ENCODE peak calls at places on chromosomes 2 and 18, in seven cellular contexts. E is SK-N-SH, R is transverse colon, A is ovary, T is A549, Z is stomach, W is suprapubic skin. S is an unnamed sample.

GRCh38 chr2:67752964-67753363 is 309.8 kb downstream of the C1D start:
- DNase-seq in A (no peak), W (no peak), E (no peak), Z (no peak), T (no peak), R (no peak), S (no peak)

GRCh38 chr2:132439703-132440398 is 23.2 kb downstream of the GPR39 start:
- DNase-seq in Z (no peak), R (no peak), W (no peak), E (no peak), A (no peak), T (peak; percentile 12), S (no peak)

GRCh38 chr2:71824436-71824835 is 323.2 kb downstream of the CYP26B1 start:
- DNase-seq in A (no peak), R (no peak), T (no peak), E (no peak), W (no peak), Z (no peak), S (no peak)

GRCh38 chr18:6569813-6570212 is 155.1 kb upstream of the L3MBTL4 start:
- DNase-seq in R (no peak), A (no peak), T (no peak), E (no peak), W (no peak), Z (no peak), S (no peak)

GRCh38 chr2:47872941-47873340 is 33.4 kb downstream of the FBXO11 start:
- DNase-seq in A (no peak), E (no peak), T (no peak), Z (no peak), R (no peak), W (no peak), S (no peak)

GRCh38 chr2:172251231-172251630 is 148.5 kb upstream of the DLX2 start:
- DNase-seq in W (no peak), T (no peak), R (no peak), E (no peak), Z (no peak), A (no peak), S (no peak)

GRCh38 chr2:109031481-109032228 is 42.6 kb upstream of the EDAR start:
- DNase-seq in T (peak; percentile 15), Z (peak; percentile 53), E (peak; percentile 63), A (peak; percentile 10), R (peak; percentile 49), W (peak; percentile 58), S (no peak)

GRCh38 chr2:162473-163135 is 101.2 kb downstream of the SH3YL1 start:
- DNase-seq in W (no peak), Z (no peak), E (no peak), T (no peak), R (peak; percentile 66), A (no peak), S (no peak)

GRCh38 chr18:48136051-48136543 is 205.6 kb upstream of the SMAD2 start:
- DNase-seq in T (no peak), Z (peak; percentile 61), E (peak; percentile 86), A (peak; percentile 69), R (peak; percentile 53), W (no peak), S (no peak)

GRCh38 chr18:23712445-23712844 is 23.2 kb downstream of the LAMA3 start:
- DNase-seq in W (no peak), E (no peak), A (no peak), T (no peak), R (no peak), Z (no peak), S (no peak)

GRCh38 chr2:150532883-150533282 is 45.4 kb upstream of the RND3 start:
- DNase-seq in Z (no peak), E (no peak), T (no peak), A (no peak), R (no peak), W (no peak), S (no peak)

GRCh38 chr2:55159037-55159651 is 72.9 kb downstream of the CLHC1 start:
- DNase-seq in W (no peak), T (no peak), A (peak; percentile 50), R (no peak), E (no peak), Z (no peak), S (peak; percentile 78)

GRCh38 chr2:233974530-233975071 is 57.4 kb downstream of the TRPM8 start:
- DNase-seq in R (no peak), A (no peak), Z (no peak), E (peak; percentile 32), W (no peak), T (peak; percentile 93), S (no peak)

GRCh38 chr2:23460228-23460627 is 75.2 kb downstream of the KLHL29 start:
- DNase-seq in R (no peak), Z (no peak), T (peak; percentile 21), W (no peak), A (no peak), E (no peak), S (no peak)

GRCh38 chr2:84939426-84940087 is 31.4 kb upstream of the KCMF1 start:
- DNase-seq in T (no peak), Z (peak; percentile 64), A (no peak), W (no peak), E (no peak), R (peak; percentile 80), S (peak; percentile 41)

GRCh38 chr2:98730053-98730850 is 680 bp downstream of the MGAT4A start:
- DNase-seq in R (peak; percentile 70), E (peak; percentile 73), W (no peak), A (peak; percentile 27), Z (peak; percentile 65), T (no peak), S (peak; percentile 75)

GRCh38 chr2:64114063-64114911 is 29.9 kb downstream of the PELI1 start:
- DNase-seq in A (no peak), Z (no peak), E (no peak), W (no peak), R (no peak), T (no peak), S (no peak)

GRCh38 chr2:29839306-29839705 is 82.1 kb downstream of the ALK start:
- DNase-seq in T (no peak), E (no peak), R (no peak), Z (no peak), W (no peak), A (no peak), S (no peak)
- TF ChIP-seq EP300 in T (no peak), E (no peak), R (no peak), Z (no peak), W (no peak), A (no peak), S (no peak)

DNA sequence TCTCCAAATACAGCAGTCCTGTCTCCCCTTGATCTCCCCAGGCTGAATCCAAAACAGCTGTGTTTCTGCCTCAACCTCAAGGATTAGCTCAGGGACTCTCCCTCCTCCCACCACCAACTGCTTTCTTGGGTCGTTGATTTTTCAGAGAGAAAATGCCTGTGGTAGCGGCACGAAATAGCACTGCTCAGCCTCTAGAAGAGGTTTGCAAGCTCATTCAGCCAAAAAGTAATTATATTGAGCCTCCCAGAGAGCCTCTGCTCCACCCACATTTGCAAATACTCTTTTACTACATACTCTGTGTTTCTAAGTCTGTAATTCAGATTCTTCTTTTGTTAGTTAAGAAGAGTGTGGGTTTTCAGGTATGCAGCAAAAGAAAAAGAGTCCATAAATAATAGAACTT is 396.4 kb upstream of the TNP1 start:
- DNase-seq in T (no peak), A (no peak), E (no peak), Z (no peak), R (no peak), W (no peak), S (no peak)
- H3K4me3 ChIP-seq in T (no peak overlapping the region), A (no peak overlapping the region), E (no peak overlapping the region), Z (no peak overlapping the region), R (no peak overlapping the region), W (no peak overlapping the region), S (no peak overlapping the region)

GRCh38 chr2:134819334-134819733 is 19.1 kb upstream of the ACMSD start:
- DNase-seq in E (no peak), R (no peak), Z (no peak), T (peak; percentile 38), W (no peak), A (no peak), S (no peak)
- TF ChIP-seq EP300 in E (no peak), R (no peak), Z (no peak), T (no peak), W (no peak), A (no peak), S (no peak)

DNA sequence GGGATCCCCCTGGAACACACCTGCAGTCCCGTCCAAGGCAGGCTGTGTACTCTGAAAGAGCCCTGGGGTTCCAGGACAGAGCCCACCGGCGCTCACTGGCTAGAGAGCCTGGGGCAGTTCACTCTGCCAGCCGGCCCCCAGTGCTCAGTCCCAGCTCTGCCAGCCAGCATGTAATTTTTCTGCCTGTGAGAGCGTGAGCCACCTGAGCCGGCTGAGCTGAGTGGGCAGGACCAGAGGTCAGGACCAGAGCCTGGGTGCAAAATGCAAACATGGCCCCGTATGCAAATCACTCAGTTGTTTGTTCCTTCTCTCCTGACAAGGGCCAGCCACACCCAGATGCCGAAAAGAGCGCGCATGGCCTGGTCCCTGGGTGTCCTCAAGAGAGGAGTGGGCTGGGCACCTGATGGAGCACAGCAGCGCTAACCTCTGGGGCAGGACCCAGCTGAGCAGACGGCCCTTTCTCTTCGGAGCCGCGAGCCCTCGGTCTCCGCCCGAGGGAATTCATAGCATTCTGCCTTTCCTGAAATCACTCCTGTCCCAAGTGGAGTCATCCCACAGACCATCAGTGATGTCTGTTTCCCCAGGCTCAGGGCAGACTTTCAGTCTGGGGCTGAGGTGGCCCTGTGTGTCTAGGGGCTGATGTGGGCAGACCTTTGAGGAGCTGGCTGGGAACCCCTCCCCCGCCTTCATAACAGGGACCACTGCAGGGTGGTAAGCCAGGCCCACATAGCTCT is 36.5 kb upstream of the PTMA start:
- DNase-seq in R (peak; percentile 81), A (no peak), T (no peak), W (no peak), Z (peak; percentile 67), E (no peak), S (no peak)
- H3K4me3 ChIP-seq in R (no peak overlapping the region), A (no peak overlapping the region), T (no peak overlapping the region), W (no peak overlapping the region), Z (no peak overlapping the region), E (no peak overlapping the region), S (no peak overlapping the region)

GRCh38 chr2:121965666-121966065 is 210.2 kb downstream of the TSN start:
- DNase-seq in E (no peak), T (no peak), R (no peak), W (no peak), Z (no peak), A (no peak), S (no peak)

GRCh38 chr2:121955313-121956211 is 200.1 kb downstream of the TSN start:
- DNase-seq in W (no peak), E (peak; percentile 56), R (no peak), A (no peak), Z (no peak), T (no peak), S (no peak)

GRCh38 chr2:121961761-121962160 is 206.3 kb downstream of the TSN start:
- DNase-seq in W (no peak), R (no peak), T (no peak), A (no peak), E (no peak), Z (no peak), S (no peak)

GRCh38 chr2:121960251-121960650 is 204.8 kb downstream of the TSN start:
- DNase-seq in Z (no peak), T (no peak), W (no peak), R (no peak), E (no peak), A (no peak), S (no peak)
- TF ChIP-seq EP300 in Z (no peak), T (no peak), W (no peak), R (no peak), E (no peak), A (no peak), S (no peak)

GRCh38 chr2:197293252-197294007 is 17.1 kb downstream of the ANKRD44 start:
- DNase-seq in W (no peak), Z (no peak), A (no peak), E (no peak), R (no peak), T (no peak), S (no peak)
- H3K4me3 ChIP-seq in W (no peak overlapping the region), Z (no peak overlapping the region), A (no peak overlapping the region), E (no peak overlapping the region), R (no peak overlapping the region), T (no peak overlapping the region), S (no peak overlapping the region)